ENCODE peak calls at places on chromosome 9, in ten cellular contexts. W, I, O, X, N, L, V, M, G and U are unnamed samples.

GRCh38 chr9:129619787-129620668 is 873 bp downstream of the C9orf50 start:
- DNase-seq in I (no peak), M (no peak), V (no peak), L (no peak), O (peak), N (no peak), W (no peak), G (no peak), X (no peak), U (no peak)

GRCh38 chr9:128078504-128079434 is 10.7 kb downstream of the SLC25A25 start:
- DNase-seq in V (peak), N (no peak), W (no peak), L (no peak), I (peak), M (no peak), X (no peak), O (no peak), G (peak), U (no peak)

GRCh38 chr9:92385953-92386352 is 18.4 kb downstream of the OGN start:
- DNase-seq in G (no peak), X (no peak), L (no peak), I (peak), O (no peak), M (no peak), W (no peak), N (no peak), V (peak), U (no peak)

GRCh38 chr9:74824654-74825053 is 63.1 kb downstream of the TRPM6 start:
- DNase-seq in X (no peak), N (no peak), V (peak), O (no peak), L (no peak), M (no peak), G (no peak), W (no peak), I (peak), U (no peak)

GRCh38 chr9:131678499-131679111 is 61.3 kb downstream of the RAPGEF1 start:
- DNase-seq in W (no peak), L (peak), M (peak), X (peak), O (peak), I (peak), G (peak), V (peak), N (peak), U (peak)

GRCh38 chr9:76756273-76756650 is 8.0 kb upstream of the PCA3 start:
- DNase-seq in I (peak), W (peak), O (peak), V (peak), X (no peak), M (no peak), N (no peak), G (no peak), L (no peak), U (no peak)

GRCh38 chr9:83027153-83027867 is 35.6 kb downstream of the RASEF start:
- DNase-seq in I (peak), N (no peak), G (no peak), W (no peak), V (peak), O (no peak), M (no peak), L (no peak), X (no peak), U (no peak)

GRCh38 chr9:98995059-98995665 is 51.5 kb downstream of the COL15A1 start:
- DNase-seq in M (no peak), L (no peak), O (no peak), I (no peak), G (peak), W (no peak), V (no peak), X (no peak), N (no peak), U (no peak)

GRCh38 chr9:107367727-107368502 is 84.8 kb downstream of the RAD23B start:
- DNase-seq in L (no peak), N (no peak), V (no peak), X (no peak), O (no peak), G (no peak), I (no peak), W (no peak), M (no peak), U (no peak)